ENCODE peak calls at places on chromosomes 12 and 14, in seven cellular contexts. T is Panc1, M is stomach, P is cardiac fibroblast, V is thoracic aorta, O is pancreas, I is mucosa of descending colon. Y is an unnamed sample.

GRCh38 chr12:111424793-111425251 is 19.1 kb downstream of the SH2B3 start:
- DNase-seq in T (no peak), M (no peak), P (no peak), V (no peak), O (no peak), I (peak), Y (no peak)

GRCh38 chr14:43647302-43647701 is 859.8 kb downstream of the FSCB start:
- DNase-seq in T (no peak), M (no peak), P (no peak), V (no peak), O (no peak), I (no peak), Y (no peak)

GRCh38 chr12:65430571-65431306 is 152.3 kb downstream of the MSRB3 start:
- DNase-seq in T (peak), M (no peak), P (peak), V (no peak), O (no peak), I (no peak), Y (no peak)

GRCh38 chr14:77212933-77213656 is 31.5 kb downstream of the TMEM63C start:
- DNase-seq in T (peak), M (peak), P (peak), V (no peak), O (peak), I (peak), Y (peak)

GRCh38 chr12:122403115-122403770 is 19.2 kb downstream of the CLIP1 start:
- DNase-seq in T (no peak), M (no peak), P (no peak), V (no peak), O (no peak), I (no peak), Y (no peak)

GRCh38 chr12:57906821-57907220 is 34.5 kb upstream of the ATP23 start:
- DNase-seq in T (no peak), M (no peak), P (no peak), V (no peak), O (no peak), I (no peak), Y (no peak)

GRCh38 chr12:75196865-75197264 is 12.8 kb downstream of the KCNC2 start:
- DNase-seq in T (no peak), M (no peak), P (peak), V (no peak), O (no peak), I (no peak), Y (no peak)

GRCh38 chr12:69639400-69640016 is 28.8 kb upstream of the LRRC10 start:
- DNase-seq in T (peak), M (peak), P (peak), V (no peak), O (peak), I (peak), Y (peak)

GRCh38 chr12:103680591-103681065 is 93.6 kb downstream of the STAB2 start:
- DNase-seq in T (no peak), M (no peak), P (no peak), V (no peak), O (no peak), I (peak), Y (peak)

GRCh38 chr12:16093825-16094224 is 182.7 kb downstream of the DERA start:
- DNase-seq in T (no peak), M (no peak), P (no peak), V (no peak), O (no peak), I (no peak), Y (no peak)

GRCh38 chr12:75859868-75860267 is 171.7 kb downstream of the PHLDA1 start:
- DNase-seq in T (no peak), M (no peak), P (peak), V (no peak), O (no peak), I (no peak), Y (no peak)

GRCh38 chr12:132711169-132711843 is 664 bp downstream of the PGAM5 start:
- DNase-seq in T (no peak), M (peak), P (peak), V (no peak), O (no peak), I (peak), Y (peak)

GRCh38 chr14:104970231-104971068 is 7.7 kb downstream of the AHNAK2 start:
- DNase-seq in T (no peak), M (peak), P (peak), V (no peak), O (peak), I (peak), Y (peak)

GRCh38 chr12:132476038-132476414 is 13.9 kb upstream of the FBRSL1 start:
- DNase-seq in T (no peak), M (no peak), P (no peak), V (no peak), O (no peak), I (no peak), Y (no peak)

GRCh38 chr12:116123511-116124258 is 153.8 kb downstream of the MED13L start:
- DNase-seq in T (no peak), M (no peak), P (peak), V (no peak), O (peak), I (peak), Y (peak)

GRCh38 chr12:52206309-52207040 is 14.7 kb upstream of the KRT80 start:
- DNase-seq in T (no peak), M (no peak), P (no peak), V (no peak), O (no peak), I (no peak), Y (no peak)

GRCh38 chr12:121803861-121804416 is at the start of gene SETD1B:
- DNase-seq in T (no peak), M (peak), P (peak), V (no peak), O (peak), I (peak), Y (peak)

GRCh38 chr12:104448475-104448874 is 8.3 kb upstream of the CHST11 start:
- DNase-seq in T (no peak), M (no peak), P (no peak), V (no peak), O (no peak), I (no peak), Y (no peak)

GRCh38 chr12:52686063-52686462 is 5.9 kb upstream of the KRT1 start:
- DNase-seq in T (no peak), M (no peak), P (no peak), V (no peak), O (no peak), I (peak), Y (no peak)

GRCh38 chr14:24659916-24660570 is 26.1 kb upstream of the GZMB start:
- DNase-seq in T (no peak), M (no peak), P (no peak), V (no peak), O (no peak), I (no peak), Y (no peak)

GRCh38 chr14:21032326-21033154 is 2.1 kb downstream of the RNASE13 start:
- DNase-seq in T (no peak), M (no peak), P (no peak), V (no peak), O (no peak), I (no peak), Y (no peak)

GRCh38 chr14:89236846-89237245 is 180.2 kb downstream of the FOXN3 start:
- DNase-seq in T (no peak), M (no peak), P (peak), V (no peak), O (no peak), I (no peak), Y (no peak)

GRCh38 chr12:55893723-55894122 is 34.0 kb downstream of the PYM1 start:
- DNase-seq in T (no peak), M (no peak), P (no peak), V (no peak), O (no peak), I (no peak), Y (no peak)

GRCh38 chr14:104131968-104132732 is 6.2 kb upstream of the KIF26A start:
- DNase-seq in T (no peak), M (no peak), P (no peak), V (no peak), O (no peak), I (no peak), Y (no peak)

GRCh38 chr12:10747730-10748129 is 24.6 kb upstream of the YBX3 start:
- DNase-seq in T (no peak), M (no peak), P (no peak), V (no peak), O (no peak), I (no peak), Y (no peak)

GRCh38 chr12:90166671-90167070 is 458.0 kb upstream of the ATP2B1 start:
- DNase-seq in T (no peak), M (no peak), P (no peak), V (no peak), O (no peak), I (no peak), Y (no peak)

GRCh38 chr12:122729583-122730214 is 945 bp downstream of the HCAR1 start:
- DNase-seq in T (no peak), M (no peak), P (no peak), V (no peak), O (no peak), I (no peak), Y (no peak)

GRCh38 chr12:30980886-30981662 is 54.5 kb downstream of the TSPAN11 start:
- DNase-seq in T (no peak), M (no peak), P (no peak), V (no peak), O (no peak), I (no peak), Y (no peak)

GRCh38 chr14:106442857-106443256 is 916.5 kb downstream of the TMEM121 start:
- DNase-seq in T (no peak), M (no peak), P (no peak), V (no peak), O (no peak), I (no peak), Y (no peak)

GRCh38 chr12:114096461-114096860 is 130.3 kb upstream of the RBM19 start:
- DNase-seq in T (no peak), M (no peak), P (no peak), V (no peak), O (no peak), I (no peak), Y (no peak)

GRCh38 chr12:12513416-12514006 is 49.2 kb downstream of the DUSP16 start:
- DNase-seq in T (no peak), M (no peak), P (no peak), V (no peak), O (no peak), I (no peak), Y (no peak)

GRCh38 chr14:104795781-104796681 is 483 bp upstream of the AKT1 start:
- DNase-seq in T (no peak), M (peak), P (peak), V (no peak), O (peak), I (peak), Y (peak)

GRCh38 chr12:71710276-71711125 is 24.6 kb downstream of the TMEM19 start:
- DNase-seq in T (peak), M (no peak), P (peak), V (no peak), O (no peak), I (no peak), Y (peak)

GRCh38 chr12:33708935-33709334 is 269.3 kb upstream of the SYT10 start:
- DNase-seq in T (no peak), M (no peak), P (no peak), V (no peak), O (no peak), I (no peak), Y (no peak)

GRCh38 chr12:82874935-82875334 is 188.2 kb downstream of the TMTC2 start:
- DNase-seq in T (no peak), M (no peak), P (peak), V (no peak), O (no peak), I (no peak), Y (no peak)

GRCh38 chr12:119412811-119413794 is 78.6 kb downstream of the CCDC60 start:
- DNase-seq in T (peak), M (peak), P (peak), V (no peak), O (peak), I (peak), Y (peak)

GRCh38 chr12:67594888-67595287 is 53.7 kb upstream of the DYRK2 start:
- DNase-seq in T (no peak), M (no peak), P (no peak), V (no peak), O (no peak), I (no peak), Y (peak)

GRCh38 chr14:32349322-32349721 is 20.2 kb downstream of the AKAP6 start:
- DNase-seq in T (no peak), M (no peak), P (no peak), V (no peak), O (no peak), I (no peak), Y (no peak)
- H3K4me3 ChIP-seq in T (no peak), M (no peak), P (no peak), V (no peak), O (no peak), I (no peak), Y (no peak)

GRCh38 chr14:52798826-52799225 is 7.4 kb upstream of the GNPNAT1 start:
- DNase-seq in T (no peak), M (no peak), P (no peak), V (no peak), O (no peak), I (no peak), Y (no peak)

GRCh38 chr14:52793061-52793460 is 1.7 kb upstream of the GNPNAT1 start:
- DNase-seq in T (no peak), M (no peak), P (no peak), V (no peak), O (no peak), I (no peak), Y (peak)

GRCh38 chr14:52801014-52801708 is 9.8 kb upstream of the GNPNAT1 start:
- DNase-seq in T (no peak), M (no peak), P (peak), V (peak), O (no peak), I (no peak), Y (peak)

GRCh38 chr14:52802597-52802996 is 11.2 kb upstream of the GNPNAT1 start:
- DNase-seq in T (no peak), M (no peak), P (peak), V (no peak), O (no peak), I (no peak), Y (no peak)

GRCh38 chr14:52797653-52798052 is 6.2 kb upstream of the GNPNAT1 start:
- DNase-seq in T (no peak), M (no peak), P (no peak), V (no peak), O (no peak), I (no peak), Y (no peak)
- TF ChIP-seq CTCF in T (no peak), M (no peak), P (no peak), V (no peak), O (no peak), I (no peak), Y (no peak)

DNA sequence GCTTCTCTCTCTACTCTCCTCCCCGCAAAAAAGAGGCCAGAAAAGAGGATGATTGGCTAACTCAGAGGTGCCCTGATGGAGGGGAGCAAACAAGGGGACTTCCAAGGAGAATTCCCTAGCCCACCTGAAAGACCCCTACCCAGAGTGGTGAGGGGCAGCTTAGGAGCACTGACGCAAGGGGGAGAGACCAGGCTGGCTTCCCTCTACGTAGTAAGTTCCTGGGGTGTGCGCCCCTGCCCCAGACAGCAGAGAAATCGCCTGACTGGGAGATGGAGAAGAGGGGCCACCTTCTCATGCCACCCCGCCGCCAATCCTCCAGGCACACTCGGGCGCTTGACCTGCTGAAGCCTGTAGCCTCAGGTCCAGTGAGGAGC is 2.1 kb upstream of the DIO3 start:
- DNase-seq in T (no peak), M (no peak), P (no peak), V (no peak), O (no peak), I (no peak), Y (no peak)
- H3K4me3 ChIP-seq in T (peak), M (peak), P (no peak), V (peak), O (no peak), I (no peak), Y (peak)

DNA sequence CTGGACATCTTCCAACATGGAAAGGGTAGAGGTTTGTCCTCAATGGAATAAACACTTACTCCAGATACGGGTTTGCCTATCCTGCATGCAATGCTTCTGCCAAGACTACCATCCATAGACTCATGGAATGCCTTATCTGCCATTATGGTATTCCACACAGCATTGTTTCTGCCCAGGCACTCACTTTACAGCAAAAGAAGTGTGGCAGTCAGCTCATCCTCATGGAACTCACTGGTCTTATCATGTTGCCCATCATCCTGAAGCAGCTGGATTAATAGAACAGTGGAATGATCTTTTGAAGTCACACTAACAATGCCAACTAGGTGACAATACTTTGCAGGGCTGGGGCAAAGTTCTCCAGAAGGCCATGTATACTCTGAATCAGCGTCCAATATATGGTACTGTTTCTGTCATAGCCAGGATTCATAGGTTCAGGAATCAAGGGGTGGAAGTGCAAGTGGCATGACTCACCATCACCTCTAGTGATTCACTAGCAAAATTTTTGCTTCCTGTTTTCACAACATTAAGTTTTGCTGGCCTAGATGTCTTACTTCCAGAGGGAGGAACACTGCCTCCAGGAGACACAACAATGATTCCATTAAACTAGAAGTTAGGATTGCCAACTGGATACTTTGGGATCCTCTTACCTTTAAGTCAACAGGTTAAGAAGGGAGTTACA is 140.4 kb downstream of the SLC35F4 start:
- DNase-seq in T (peak), M (no peak), P (peak), V (no peak), O (no peak), I (no peak), Y (peak)
- TF ChIP-seq CTCF in T (no peak), M (no peak), P (no peak), V (no peak), O (no peak), I (no peak), Y (no peak)

GRCh38 chr12:92121826-92122225 is 23.8 kb downstream of the BTG1 start:
- DNase-seq in T (no peak), M (no peak), P (no peak), V (no peak), O (no peak), I (no peak), Y (no peak)

GRCh38 chr12:92123780-92124707 is 21.6 kb downstream of the BTG1 start:
- DNase-seq in T (no peak), M (no peak), P (peak), V (no peak), O (no peak), I (no peak), Y (no peak)

GRCh38 chr12:92122941-92123779 is 22.5 kb downstream of the BTG1 start:
- DNase-seq in T (no peak), M (no peak), P (no peak), V (no peak), O (no peak), I (no peak), Y (no peak)

GRCh38 chr12:92128612-92129011 is 17.0 kb downstream of the BTG1 start:
- DNase-seq in T (no peak), M (no peak), P (no peak), V (no peak), O (no peak), I (no peak), Y (no peak)

GRCh38 chr12:92124708-92125067 is 21.0 kb downstream of the BTG1 start:
- DNase-seq in T (no peak), M (no peak), P (no peak), V (no peak), O (no peak), I (no peak), Y (no peak)
- H3K4me3 ChIP-seq in T (no peak), M (no peak), P (no peak), V (no peak), O (no peak), I (no peak), Y (no peak)

DNA sequence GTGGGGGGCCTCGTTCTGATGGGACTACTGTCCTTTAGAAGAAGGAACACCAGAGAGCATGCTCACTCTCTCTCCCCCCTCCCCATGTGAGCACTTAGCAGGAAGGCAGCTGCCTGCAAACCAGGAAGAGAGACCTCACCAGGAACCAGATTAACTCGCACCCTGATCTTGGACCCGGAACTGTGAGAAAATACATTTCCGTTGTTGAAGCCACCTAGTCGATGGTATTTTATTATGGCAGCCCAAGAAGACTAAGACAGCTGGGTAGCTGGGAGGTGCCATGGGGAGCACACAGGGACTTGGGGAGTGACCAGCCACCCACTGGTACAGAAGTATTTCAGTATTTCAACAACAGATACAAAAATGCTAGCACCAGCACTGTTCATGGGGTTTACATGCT is 59.0 kb downstream of the VCPKMT start:
- DNase-seq in T (no peak), M (no peak), P (no peak), V (no peak), O (no peak), I (peak), Y (no peak)
- TF ChIP-seq CTCF in T (no peak), M (no peak), P (no peak), V (no peak), O (no peak), I (no peak), Y (no peak)

GRCh38 chr14:74400919-74401503 is 25.0 kb downstream of the SYNDIG1L start:
- DNase-seq in T (no peak), M (no peak), P (no peak), V (no peak), O (no peak), I (no peak), Y (no peak)
- H3K4me3 ChIP-seq in T (no peak), M (peak), P (no peak), V (peak), O (no peak), I (no peak), Y (no peak)

DNA sequence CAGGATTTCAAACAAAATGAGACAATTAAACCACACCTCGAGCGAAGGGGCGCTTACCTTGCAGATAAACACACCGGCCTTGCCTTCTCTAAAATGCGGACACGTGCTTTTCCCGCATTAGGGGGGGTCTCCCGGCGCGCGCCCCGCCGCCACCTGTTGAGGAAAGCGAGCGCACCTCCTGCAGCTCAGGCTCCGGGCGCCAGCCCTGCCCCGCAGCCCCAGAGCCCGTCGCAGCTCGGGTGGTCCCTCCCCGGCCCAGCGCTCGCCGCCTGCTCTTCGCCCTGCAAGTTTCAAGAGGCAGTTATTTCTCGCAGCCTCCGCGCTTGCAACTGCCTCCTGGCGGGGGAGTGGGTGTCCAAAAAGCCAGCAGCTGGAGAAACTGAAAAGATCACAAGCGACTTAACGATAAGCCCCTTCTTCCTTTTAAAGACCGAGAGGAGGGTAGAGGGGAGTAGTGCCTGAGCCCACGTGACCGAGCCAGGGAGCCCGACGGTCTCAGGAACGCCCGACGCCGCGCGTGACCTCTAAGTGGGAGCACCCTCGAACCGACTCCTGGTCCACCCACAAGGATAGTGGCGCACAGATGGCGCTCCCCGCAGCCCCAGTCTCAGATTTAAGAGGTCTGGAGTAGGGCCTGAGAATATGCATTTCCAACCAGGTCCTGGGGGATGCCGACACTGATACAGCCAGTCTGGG is at the start of gene ESR2:
- DNase-seq in T (no peak), M (peak), P (peak), V (no peak), O (peak), I (peak), Y (peak)
- TF ChIP-seq CTCF in T (no peak), M (no peak), P (peak), V (peak), O (no peak), I (no peak), Y (peak)

GRCh38 chr12:14775652-14776020 is 27.6 kb downstream of the WBP11 start:
- DNase-seq in T (no peak), M (no peak), P (no peak), V (no peak), O (no peak), I (no peak), Y (peak)
- H3K4me3 ChIP-seq in T (peak), M (peak), P (peak), V (peak), O (no peak), I (no peak), Y (peak)

Y was measured in fibroblast of villous mesenchyme.